ENCODE peak calls at places on chromosomes 16 and 17, in ten cellular contexts. M, Z, J, D, E, P, X, B, G and R are unnamed samples.

GRCh38 chr17:47315451-47316266 is 8.1 kb upstream of the EFCAB13 start:
- DNase-seq in M (no peak), P (peak), J (no peak), B (no peak), X (peak), G (no peak), D (no peak), Z (no peak), E (peak), R (no peak)

GRCh38 chr17:42543190-42544079 is 7.4 kb downstream of the NAGLU start:
- DNase-seq in G (no peak), M (no peak), Z (no peak), X (no peak), B (no peak), E (no peak), J (no peak), P (no peak), D (peak), R (no peak)

GRCh38 chr17:19417611-19418010 is 6.6 kb downstream of the RNF112 start:
- DNase-seq in Z (no peak), D (no peak), P (no peak), B (no peak), M (no peak), J (no peak), X (no peak), G (no peak), E (no peak), R (no peak)

GRCh38 chr17:60514053-60514452 is 12.0 kb downstream of the APPBP2 start:
- DNase-seq in G (no peak), J (no peak), X (no peak), Z (no peak), B (no peak), M (no peak), P (no peak), D (no peak), E (no peak), R (no peak)

GRCh38 chr16:1538804-1539520 is 5.5 kb downstream of the TMEM204 start:
- DNase-seq in M (no peak), J (no peak), P (no peak), B (no peak), G (no peak), E (peak), Z (no peak), X (no peak), D (no peak), R (no peak)

GRCh38 chr17:48912476-48912875 is 4.3 kb downstream of the UBE2Z start:
- DNase-seq in B (no peak), X (no peak), D (no peak), M (no peak), E (no peak), P (no peak), Z (no peak), J (no peak), G (no peak), R (no peak)

GRCh38 chr16:77409311-77409710 is 25.5 kb downstream of the ADAMTS18 start:
- DNase-seq in D (no peak), B (no peak), X (no peak), P (no peak), G (no peak), E (no peak), M (no peak), Z (no peak), J (no peak), R (no peak)

GRCh38 chr16:56848955-56849689 is 15.9 kb upstream of the SLC12A3 start:
- DNase-seq in E (no peak), B (no peak), P (no peak), X (peak), M (peak), D (no peak), Z (no peak), G (no peak), J (no peak), R (no peak)

GRCh38 chr17:5711344-5711743 is 127.0 kb upstream of the NLRP1 start:
- DNase-seq in D (no peak), J (no peak), G (no peak), X (no peak), B (no peak), E (no peak), P (no peak), M (no peak), Z (no peak), R (no peak)

GRCh38 chr17:42980766-42981397 is 517 bp downstream of the RUNDC1 start:
- DNase-seq in D (peak), Z (peak), B (peak), M (no peak), J (no peak), E (peak), X (no peak), G (peak), P (peak), R (peak)

GRCh38 chr16:3038256-3038655 is 1.5 kb upstream of the BICDL2 start:
- DNase-seq in P (no peak), D (no peak), J (no peak), B (no peak), M (no peak), Z (no peak), G (no peak), X (no peak), E (no peak), R (no peak)

GRCh38 chr17:4072487-4073157 is 70.2 kb downstream of the ZZEF1 start:
- DNase-seq in D (no peak), Z (no peak), P (no peak), E (no peak), M (no peak), G (no peak), X (peak), B (no peak), J (no peak), R (no peak)

GRCh38 chr17:8746501-8747236 is 2.0 kb upstream of the CCDC42 start:
- DNase-seq in B (no peak), G (no peak), E (no peak), Z (no peak), X (no peak), P (no peak), M (no peak), D (no peak), J (no peak), R (no peak)

GRCh38 chr17:41008811-41009210 is at the start of gene KRTAP3-1:
- DNase-seq in M (no peak), G (no peak), J (no peak), P (no peak), X (no peak), B (no peak), Z (no peak), D (no peak), E (no peak), R (no peak)

GRCh38 chr17:77372444-77373297 is 231.9 kb downstream of the SEC14L1 start:
- DNase-seq in E (peak), X (no peak), B (no peak), J (peak), G (peak), Z (peak), M (peak), D (peak), P (peak), R (peak)

GRCh38 chr16:830871-831570 is 30.5 kb upstream of the GNG13 start:
- DNase-seq in Z (no peak), B (no peak), M (no peak), E (no peak), P (no peak), X (no peak), J (no peak), G (no peak), D (no peak), R (no peak)

GRCh38 chr16:57194512-57194911 is 8.4 kb downstream of the RSPRY1 start:
- DNase-seq in G (no peak), J (no peak), E (no peak), B (no peak), Z (no peak), D (no peak), P (no peak), X (peak), M (no peak), R (no peak)

GRCh38 chr17:80385046-80385445 is 29.9 kb upstream of the ENDOV start:
- DNase-seq in G (no peak), X (no peak), E (no peak), D (no peak), M (no peak), P (no peak), Z (no peak), J (no peak), B (no peak), R (no peak)

GRCh38 chr16:58843675-58844074 is 109.6 kb upstream of the GOT2 start:
- DNase-seq in Z (no peak), D (no peak), X (peak), B (no peak), M (no peak), G (no peak), J (no peak), E (no peak), P (no peak), R (no peak)

GRCh38 chr17:73165616-73166404 is 1.0 kb downstream of the SSTR2 start:
- DNase-seq in Z (no peak), P (peak), E (no peak), B (no peak), J (no peak), G (no peak), X (no peak), D (no peak), M (no peak), R (no peak)

GRCh38 chr17:45127583-45128300 is 4.6 kb downstream of the PLCD3 start:
- DNase-seq in P (no peak), Z (no peak), X (no peak), E (no peak), M (no peak), B (no peak), G (no peak), J (peak), D (no peak), R (no peak)

GRCh38 chr16:10878644-10879498 is 1.9 kb downstream of the CIITA start:
- DNase-seq in M (peak), E (peak), P (peak), B (no peak), Z (no peak), X (no peak), G (no peak), J (peak), D (peak), R (no peak)

GRCh38 chr16:80273635-80274538 is 266.9 kb upstream of the DYNLRB2 start:
- DNase-seq in X (no peak), J (no peak), Z (no peak), B (no peak), D (no peak), M (no peak), P (no peak), E (no peak), G (no peak), R (no peak)

GRCh38 chr17:74780443-74781238 is 4.5 kb upstream of the NAT9 start:
- DNase-seq in J (no peak), M (no peak), D (no peak), E (peak), B (no peak), X (no peak), Z (no peak), P (peak), G (no peak), R (no peak)

GRCh38 chr17:385195-385835 is 32.7 kb upstream of the RPH3AL start:
- DNase-seq in G (no peak), P (peak), Z (peak), B (no peak), E (peak), D (peak), M (peak), J (peak), X (no peak), R (no peak)

GRCh38 chr17:1001640-1002411 is 4.9 kb downstream of the TIMM22 start:
- DNase-seq in J (peak), P (no peak), D (no peak), G (no peak), E (no peak), B (no peak), X (no peak), Z (no peak), M (no peak), R (no peak)

GRCh38 chr16:56228476-56228875 is 37.2 kb downstream of the GNAO1 start:
- DNase-seq in G (no peak), X (no peak), P (no peak), Z (no peak), B (no peak), D (no peak), E (no peak), J (no peak), M (no peak), R (no peak)

GRCh38 chr17:73710095-73710592 is 65.9 kb upstream of the SDK2 start:
- DNase-seq in J (peak), D (peak), G (peak), E (peak), M (no peak), P (peak), B (peak), Z (peak), X (peak), R (peak)

GRCh38 chr16:64172652-64173051 is 949.2 kb downstream of the CDH11 start:
- DNase-seq in J (no peak), G (no peak), M (no peak), E (no peak), Z (no peak), D (no peak), P (no peak), X (no peak), B (no peak), R (no peak)

GRCh38 chr17:78804777-78805176 is 22.7 kb upstream of the CYTH1 start:
- DNase-seq in X (no peak), J (no peak), G (no peak), P (no peak), B (no peak), E (no peak), D (no peak), Z (no peak), M (no peak), R (no peak)